ENCODE peak calls at places on chromosome 11, in four cellular contexts. One of them, this sample, is unnamed.

GRCh38 chr11:128061321-128061871 is 526.0 kb downstream of the ETS1 start:
- DNase-seq in brain microvascular endothelial cell: no peak
- DNase-seq in kidney epithelial cell: peak
- DNase-seq in NT2/D1: no peak
- DNase-seq in this sample: peak

GRCh38 chr11:109001585-109001984 is 336.7 kb downstream of the DDX10 start:
- DNase-seq in brain microvascular endothelial cell: no peak
- DNase-seq in kidney epithelial cell: no peak
- DNase-seq in NT2/D1: no peak
- DNase-seq in this sample: no peak

GRCh38 chr11:19625438-19625837 is 87.2 kb upstream of the NAV2 start:
- DNase-seq in brain microvascular endothelial cell: no peak
- DNase-seq in kidney epithelial cell: no peak
- DNase-seq in NT2/D1: no peak
- DNase-seq in this sample: no peak

GRCh38 chr11:66338276-66339162 is 2.3 kb upstream of the RIN1 start:
- DNase-seq in brain microvascular endothelial cell: no peak
- DNase-seq in kidney epithelial cell: no peak
- DNase-seq in NT2/D1: no peak
- DNase-seq in this sample: no peak

GRCh38 chr11:6606471-6607189 is 3.1 kb downstream of the ILK start:
- DNase-seq in brain microvascular endothelial cell: peak
- DNase-seq in kidney epithelial cell: peak
- DNase-seq in NT2/D1: peak
- DNase-seq in this sample: peak

GRCh38 chr11:67356867-67357561 is 3.7 kb upstream of the POLD4 start:
- DNase-seq in brain microvascular endothelial cell: no peak
- DNase-seq in kidney epithelial cell: no peak
- DNase-seq in NT2/D1: peak
- DNase-seq in this sample: peak

GRCh38 chr11:63840356-63841060 is 1.6 kb downstream of the MARK2 start:
- DNase-seq in brain microvascular endothelial cell: no peak
- DNase-seq in kidney epithelial cell: no peak
- DNase-seq in NT2/D1: no peak
- DNase-seq in this sample: no peak

GRCh38 chr11:119319702-119320592 is 3.0 kb upstream of the MCAM start:
- DNase-seq in brain microvascular endothelial cell: no peak
- DNase-seq in kidney epithelial cell: no peak
- DNase-seq in NT2/D1: no peak
- DNase-seq in this sample: no peak

GRCh38 chr11:77303328-77303727 is 1.8 kb upstream of the GDPD4 start:
- DNase-seq in brain microvascular endothelial cell: no peak
- DNase-seq in kidney epithelial cell: no peak
- DNase-seq in NT2/D1: no peak
- DNase-seq in this sample: no peak

GRCh38 chr11:85182437-85183109 is 444.6 kb downstream of the DLG2 start:
- DNase-seq in brain microvascular endothelial cell: peak
- DNase-seq in kidney epithelial cell: peak
- DNase-seq in NT2/D1: no peak
- DNase-seq in this sample: peak

GRCh38 chr11:61888043-61888442 is 3.3 kb downstream of the FADS3 start:
- DNase-seq in brain microvascular endothelial cell: peak
- DNase-seq in kidney epithelial cell: peak
- DNase-seq in NT2/D1: no peak
- DNase-seq in this sample: no peak

GRCh38 chr11:134949716-134950115 is 537.7 kb upstream of the B3GAT1 start:
- DNase-seq in brain microvascular endothelial cell: peak
- DNase-seq in kidney epithelial cell: no peak
- DNase-seq in NT2/D1: no peak
- DNase-seq in this sample: no peak

GRCh38 chr11:2747236-2748015 is 47.6 kb upstream of the KCNQ1OT1 start:
- DNase-seq in brain microvascular endothelial cell: no peak
- DNase-seq in kidney epithelial cell: no peak
- DNase-seq in NT2/D1: no peak
- DNase-seq in this sample: no peak

GRCh38 chr11:75351541-75352416 is at the start of gene ARRB1:
- DNase-seq in brain microvascular endothelial cell: peak
- DNase-seq in kidney epithelial cell: no peak
- DNase-seq in NT2/D1: peak
- DNase-seq in this sample: peak

GRCh38 chr11:67409261-67409666 is 5.4 kb downstream of the TBC1D10C start:
- DNase-seq in brain microvascular endothelial cell: no peak
- DNase-seq in kidney epithelial cell: no peak
- DNase-seq in NT2/D1: no peak
- DNase-seq in this sample: no peak

GRCh38 chr11:65593518-65594414 is 1.8 kb downstream of the KCNK7 start:
- DNase-seq in brain microvascular endothelial cell: no peak
- DNase-seq in kidney epithelial cell: no peak
- DNase-seq in NT2/D1: no peak
- DNase-seq in this sample: no peak

GRCh38 chr11:40602866-40603578 is 856.4 kb downstream of the LRRC4C start:
- DNase-seq in brain microvascular endothelial cell: no peak
- DNase-seq in kidney epithelial cell: peak
- DNase-seq in NT2/D1: no peak
- DNase-seq in this sample: peak

GRCh38 chr11:124402326-124402922 is 3.6 kb upstream of the OR8B3 start:
- DNase-seq in brain microvascular endothelial cell: peak
- DNase-seq in kidney epithelial cell: peak
- DNase-seq in NT2/D1: peak
- DNase-seq in this sample: peak

DNA sequence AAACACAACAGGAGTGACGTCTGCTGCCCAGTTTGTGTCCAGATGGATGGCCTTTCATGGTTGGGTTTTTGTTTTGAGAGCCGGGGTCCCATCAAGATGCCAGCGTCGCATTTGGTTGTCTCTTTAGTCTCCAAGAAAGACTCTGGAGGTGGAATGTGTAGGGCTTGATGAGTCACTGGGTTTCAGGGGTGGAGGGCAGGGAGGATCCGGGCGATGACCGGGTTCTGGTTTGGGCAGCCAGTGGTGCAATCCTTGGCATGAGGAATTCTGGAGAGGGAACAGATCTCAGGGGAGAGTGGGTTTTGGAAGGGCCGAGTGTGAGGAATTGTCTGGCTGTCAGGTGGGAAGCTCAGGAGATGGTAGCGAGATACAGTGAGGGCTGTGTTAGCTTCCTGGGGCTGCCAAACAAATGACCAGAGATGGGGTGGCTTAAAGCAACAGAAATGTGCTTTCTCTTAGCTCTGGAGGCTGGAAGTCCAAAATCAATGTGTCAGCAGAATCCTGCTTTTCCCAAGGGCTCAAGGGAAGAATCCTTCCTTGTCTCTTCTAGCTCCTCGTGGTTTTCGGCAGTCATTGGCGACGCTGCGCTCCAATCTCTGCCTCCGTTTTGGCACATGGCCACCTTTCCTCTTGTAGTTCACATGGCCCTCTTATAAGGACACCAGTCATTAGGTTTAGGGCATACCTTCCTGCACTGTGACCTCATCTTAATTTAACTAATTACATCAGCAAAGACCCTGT is 26.4 kb upstream of the PPFIA1 start:
- DNase-seq in brain microvascular endothelial cell: peak
- DNase-seq in kidney epithelial cell: no peak
- DNase-seq in NT2/D1: no peak
- DNase-seq in this sample: no peak
- H3K4me3 ChIP-seq in brain microvascular endothelial cell: no peak
- H3K4me3 ChIP-seq in kidney epithelial cell: no peak
- H3K4me3 ChIP-seq in NT2/D1: no peak
- H3K4me3 ChIP-seq in this sample: no peak

GRCh38 chr11:114196994-114197702 is 99.1 kb upstream of the NNMT start:
- DNase-seq in brain microvascular endothelial cell: no peak
- DNase-seq in kidney epithelial cell: no peak
- DNase-seq in NT2/D1: no peak
- DNase-seq in this sample: no peak
- H3K4me3 ChIP-seq in brain microvascular endothelial cell: no peak
- H3K4me3 ChIP-seq in kidney epithelial cell: no peak
- H3K4me3 ChIP-seq in NT2/D1: no peak
- H3K4me3 ChIP-seq in this sample: no peak

DNA sequence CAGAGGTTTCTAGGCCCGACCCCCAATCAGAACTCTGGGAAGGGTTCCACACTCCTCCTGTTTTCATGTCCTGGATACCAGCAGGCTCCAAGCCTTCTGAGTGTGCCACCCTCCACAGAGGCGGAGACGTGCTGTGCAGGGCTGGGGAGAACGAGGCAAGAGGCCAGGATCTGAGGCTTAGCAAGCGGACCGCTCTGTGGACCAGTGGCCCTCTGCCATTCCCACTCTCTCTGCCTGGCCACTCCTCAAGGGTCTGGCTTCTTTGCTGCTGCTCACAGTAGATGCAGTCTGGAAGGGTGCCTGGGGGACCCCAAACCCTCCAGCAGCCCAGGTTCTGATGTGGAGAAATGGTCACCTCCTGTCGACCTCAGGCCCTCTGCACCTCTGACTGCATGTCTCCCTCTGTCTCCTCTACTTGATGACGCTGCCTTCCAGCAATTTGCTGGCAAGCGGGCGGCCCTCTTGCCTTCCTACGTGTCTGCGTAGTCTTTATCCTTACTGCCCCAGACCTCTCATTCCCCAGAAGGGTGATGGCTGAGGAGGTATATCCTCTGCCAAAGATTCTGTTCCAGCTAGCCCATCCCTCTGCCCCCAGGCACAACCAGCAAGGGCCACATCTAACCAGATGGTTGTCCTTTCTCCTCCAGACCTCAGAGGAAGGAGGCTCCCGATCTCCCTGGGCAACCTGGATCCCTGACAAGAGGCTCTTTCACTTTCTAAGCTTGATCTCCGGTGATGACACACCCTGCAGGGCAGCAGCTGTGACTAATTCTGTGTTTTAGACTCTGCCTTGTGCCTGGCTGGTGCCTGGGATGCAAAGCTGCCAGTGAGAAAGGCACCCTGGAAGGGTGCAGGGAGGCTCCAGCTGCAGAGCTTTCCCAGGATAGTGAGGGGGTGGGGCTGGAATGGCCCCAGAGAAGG is 87.3 kb downstream of the NAT10 start:
- DNase-seq in brain microvascular endothelial cell: peak
- DNase-seq in kidney epithelial cell: peak
- DNase-seq in NT2/D1: no peak
- DNase-seq in this sample: peak
- H3K4me3 ChIP-seq in brain microvascular endothelial cell: peak
- H3K4me3 ChIP-seq in kidney epithelial cell: no peak
- H3K4me3 ChIP-seq in NT2/D1: no peak
- H3K4me3 ChIP-seq in this sample: no peak

GRCh38 chr11:120565436-120566155 is 54.0 kb downstream of the GRIK4 start:
- DNase-seq in brain microvascular endothelial cell: no peak
- DNase-seq in kidney epithelial cell: no peak
- DNase-seq in NT2/D1: no peak
- DNase-seq in this sample: no peak

GRCh38 chr11:120563698-120564572 is 52.4 kb downstream of the GRIK4 start:
- DNase-seq in brain microvascular endothelial cell: no peak
- DNase-seq in kidney epithelial cell: no peak
- DNase-seq in NT2/D1: no peak
- DNase-seq in this sample: peak

GRCh38 chr11:120562806-120563425 is 51.4 kb downstream of the GRIK4 start:
- DNase-seq in brain microvascular endothelial cell: no peak
- DNase-seq in kidney epithelial cell: no peak
- DNase-seq in NT2/D1: no peak
- DNase-seq in this sample: no peak

GRCh38 chr11:120566176-120566575 is 54.6 kb downstream of the GRIK4 start:
- DNase-seq in brain microvascular endothelial cell: peak
- DNase-seq in kidney epithelial cell: no peak
- DNase-seq in NT2/D1: no peak
- DNase-seq in this sample: no peak

DNA sequence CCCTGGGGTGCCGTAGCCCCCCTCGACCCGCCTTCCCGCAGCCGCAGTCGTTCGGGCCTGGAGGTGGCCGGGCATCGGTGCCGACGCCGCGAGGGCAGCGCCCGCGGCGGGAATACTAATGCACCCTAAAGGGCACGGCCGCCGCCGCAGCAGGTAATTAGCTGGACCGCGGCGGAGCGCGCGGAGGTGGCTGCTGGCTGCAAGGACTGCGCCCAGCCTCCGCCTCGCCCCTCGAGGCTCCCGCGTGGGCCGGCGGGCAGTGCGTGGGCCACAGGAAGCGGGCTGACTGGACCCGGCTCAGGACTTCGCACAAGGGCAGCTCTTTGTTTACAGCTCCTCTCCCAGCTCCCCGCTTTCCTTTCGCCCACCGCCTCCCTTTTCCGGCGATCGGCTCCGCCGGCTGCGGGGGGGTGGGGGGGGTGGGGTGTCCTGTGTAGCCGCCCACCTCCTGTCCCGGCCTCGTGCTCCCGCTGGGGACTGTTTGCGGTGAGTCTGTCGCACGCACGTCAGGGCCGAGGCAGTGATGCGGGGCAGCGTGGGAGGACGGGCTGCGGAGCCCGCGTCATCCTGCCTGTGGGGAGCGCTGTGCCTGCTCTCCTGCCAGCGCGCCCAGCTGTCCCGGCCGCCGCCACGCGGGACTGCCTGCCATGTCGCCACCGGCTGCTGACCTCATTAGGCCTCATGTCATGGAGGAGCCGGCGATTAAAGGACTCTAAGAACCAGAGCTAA is 53.2 kb downstream of the GRIK4 start:
- DNase-seq in brain microvascular endothelial cell: peak
- DNase-seq in kidney epithelial cell: no peak
- DNase-seq in NT2/D1: no peak
- DNase-seq in this sample: peak
- H3K4me3 ChIP-seq in brain microvascular endothelial cell: peak
- H3K4me3 ChIP-seq in kidney epithelial cell: peak
- H3K4me3 ChIP-seq in NT2/D1: peak
- H3K4me3 ChIP-seq in this sample: peak

GRCh38 chr11:32381149-32381548 is 54.2 kb downstream of the WT1 start:
- DNase-seq in brain microvascular endothelial cell: no peak
- DNase-seq in kidney epithelial cell: no peak
- DNase-seq in NT2/D1: no peak
- DNase-seq in this sample: no peak
- H3K4me3 ChIP-seq in brain microvascular endothelial cell: no peak
- H3K4me3 ChIP-seq in kidney epithelial cell: no peak
- H3K4me3 ChIP-seq in NT2/D1: no peak
- H3K4me3 ChIP-seq in this sample: no peak

GRCh38 chr11:60844045-60844869 is 2.3 kb downstream of the CCDC86 start:
- DNase-seq in brain microvascular endothelial cell: no peak
- DNase-seq in kidney epithelial cell: no peak
- DNase-seq in NT2/D1: no peak
- DNase-seq in this sample: no peak
- H3K4me3 ChIP-seq in brain microvascular endothelial cell: peak
- H3K4me3 ChIP-seq in kidney epithelial cell: no peak
- H3K4me3 ChIP-seq in NT2/D1: peak
- H3K4me3 ChIP-seq in this sample: no peak

GRCh38 chr11:12986194-12986898 is 22.8 kb upstream of the RASSF10 start:
- DNase-seq in brain microvascular endothelial cell: no peak
- DNase-seq in kidney epithelial cell: no peak
- DNase-seq in NT2/D1: no peak
- DNase-seq in this sample: no peak
- H3K4me3 ChIP-seq in brain microvascular endothelial cell: no peak
- H3K4me3 ChIP-seq in kidney epithelial cell: no peak
- H3K4me3 ChIP-seq in NT2/D1: no peak
- H3K4me3 ChIP-seq in this sample: no peak

This sample was measured in hepatocyte.